ENCODE peak calls at places on chromosomes 3 and 15, in four cellular contexts. One of them, this sample, is unnamed.

GRCh38 chr15:46441294-46442062 is 806.6 kb downstream of the SQOR start:
- DNase-seq in stomach: no peak
- DNase-seq in body of pancreas: no peak
- DNase-seq in sigmoid colon: no peak
- DNase-seq in this sample: no peak

GRCh38 chr3:79461129-79461792 is 306.5 kb downstream of the ROBO1 start:
- DNase-seq in stomach: no peak
- DNase-seq in body of pancreas: no peak
- DNase-seq in sigmoid colon: no peak
- DNase-seq in this sample: no peak

GRCh38 chr3:30228302-30228631 is 378.1 kb upstream of the TGFBR2 start:
- DNase-seq in stomach: no peak
- DNase-seq in body of pancreas: no peak
- DNase-seq in sigmoid colon: no peak
- DNase-seq in this sample: peak

GRCh38 chr15:40756938-40757337 is 1.9 kb upstream of the RMDN3 start:
- DNase-seq in stomach: no peak
- DNase-seq in body of pancreas: no peak
- DNase-seq in sigmoid colon: no peak
- DNase-seq in this sample: no peak

GRCh38 chr3:14374444-14374883 is 27.9 kb upstream of the SLC6A6 start:
- DNase-seq in stomach: no peak
- DNase-seq in body of pancreas: no peak
- DNase-seq in sigmoid colon: no peak
- DNase-seq in this sample: no peak

GRCh38 chr3:129855454-129856419 is 37.8 kb downstream of the TMCC1 start:
- DNase-seq in stomach: no peak
- DNase-seq in body of pancreas: no peak
- DNase-seq in sigmoid colon: no peak
- DNase-seq in this sample: no peak

GRCh38 chr15:57554063-57554820 is 37.5 kb upstream of the MYZAP start:
- DNase-seq in stomach: peak
- DNase-seq in body of pancreas: no peak
- DNase-seq in sigmoid colon: no peak
- DNase-seq in this sample: no peak

GRCh38 chr3:101484805-101485620 is 28.0 kb downstream of the SENP7 start:
- DNase-seq in stomach: no peak
- DNase-seq in body of pancreas: no peak
- DNase-seq in sigmoid colon: no peak
- DNase-seq in this sample: no peak

GRCh38 chr15:77808077-77808476 is 175.4 kb upstream of the LINGO1 start:
- DNase-seq in stomach: no peak
- DNase-seq in body of pancreas: no peak
- DNase-seq in sigmoid colon: no peak
- DNase-seq in this sample: no peak

GRCh38 chr3:11976976-11977375 is 27.2 kb upstream of the SYN2 start:
- DNase-seq in stomach: no peak
- DNase-seq in body of pancreas: no peak
- DNase-seq in sigmoid colon: no peak
- DNase-seq in this sample: no peak

GRCh38 chr3:23461069-23461468 is 257.9 kb downstream of the UBE2E2 start:
- DNase-seq in stomach: no peak
- DNase-seq in body of pancreas: no peak
- DNase-seq in sigmoid colon: no peak
- DNase-seq in this sample: no peak
- H3K4me3 ChIP-seq in stomach: no peak
- H3K4me3 ChIP-seq in body of pancreas: no peak
- H3K4me3 ChIP-seq in sigmoid colon: no peak
- H3K4me3 ChIP-seq in this sample: no peak

DNA sequence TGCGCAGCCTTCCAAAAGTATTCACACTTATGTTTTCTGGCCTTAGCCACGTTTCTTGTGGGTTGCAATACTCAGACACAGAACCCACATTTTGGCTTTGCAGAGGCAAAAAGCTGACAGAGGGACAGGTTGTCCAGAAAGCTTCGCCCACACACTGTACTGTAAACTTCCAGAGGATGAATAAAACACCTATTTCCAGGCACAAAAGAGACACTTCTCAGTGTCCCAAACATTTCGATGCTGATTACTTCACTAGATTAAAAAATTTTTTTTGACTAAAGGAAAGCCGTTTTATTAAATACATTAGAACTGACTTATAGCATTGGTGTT is 28.0 kb upstream of the KCTD6 start:
- DNase-seq in stomach: no peak
- DNase-seq in body of pancreas: no peak
- DNase-seq in sigmoid colon: no peak
- DNase-seq in this sample: no peak
- TF ChIP-seq CTCF in stomach: no peak
- TF ChIP-seq CTCF in body of pancreas: no peak
- TF ChIP-seq CTCF in sigmoid colon: no peak
- TF ChIP-seq CTCF in this sample: no peak

GRCh38 chr3:164479406-164479805 is 598.9 kb downstream of the SI start:
- DNase-seq in stomach: no peak
- DNase-seq in body of pancreas: no peak
- DNase-seq in sigmoid colon: no peak
- DNase-seq in this sample: no peak

GRCh38 chr3:164478323-164478722 is 600.0 kb downstream of the SI start:
- DNase-seq in stomach: no peak
- DNase-seq in body of pancreas: no peak
- DNase-seq in sigmoid colon: no peak
- DNase-seq in this sample: no peak

GRCh38 chr3:164476631-164477030 is 601.7 kb downstream of the SI start:
- DNase-seq in stomach: no peak
- DNase-seq in body of pancreas: no peak
- DNase-seq in sigmoid colon: no peak
- DNase-seq in this sample: no peak

GRCh38 chr3:164479978-164480377 is 598.3 kb downstream of the SI start:
- DNase-seq in stomach: no peak
- DNase-seq in body of pancreas: no peak
- DNase-seq in sigmoid colon: no peak
- DNase-seq in this sample: no peak

GRCh38 chr3:164477403-164477802 is 600.9 kb downstream of the SI start:
- DNase-seq in stomach: no peak
- DNase-seq in body of pancreas: no peak
- DNase-seq in sigmoid colon: no peak
- DNase-seq in this sample: no peak
- TF ChIP-seq POLR2A in stomach: no peak
- TF ChIP-seq POLR2A in body of pancreas: no peak
- TF ChIP-seq POLR2A in sigmoid colon: no peak
- TF ChIP-seq POLR2A in this sample: no peak

DNA sequence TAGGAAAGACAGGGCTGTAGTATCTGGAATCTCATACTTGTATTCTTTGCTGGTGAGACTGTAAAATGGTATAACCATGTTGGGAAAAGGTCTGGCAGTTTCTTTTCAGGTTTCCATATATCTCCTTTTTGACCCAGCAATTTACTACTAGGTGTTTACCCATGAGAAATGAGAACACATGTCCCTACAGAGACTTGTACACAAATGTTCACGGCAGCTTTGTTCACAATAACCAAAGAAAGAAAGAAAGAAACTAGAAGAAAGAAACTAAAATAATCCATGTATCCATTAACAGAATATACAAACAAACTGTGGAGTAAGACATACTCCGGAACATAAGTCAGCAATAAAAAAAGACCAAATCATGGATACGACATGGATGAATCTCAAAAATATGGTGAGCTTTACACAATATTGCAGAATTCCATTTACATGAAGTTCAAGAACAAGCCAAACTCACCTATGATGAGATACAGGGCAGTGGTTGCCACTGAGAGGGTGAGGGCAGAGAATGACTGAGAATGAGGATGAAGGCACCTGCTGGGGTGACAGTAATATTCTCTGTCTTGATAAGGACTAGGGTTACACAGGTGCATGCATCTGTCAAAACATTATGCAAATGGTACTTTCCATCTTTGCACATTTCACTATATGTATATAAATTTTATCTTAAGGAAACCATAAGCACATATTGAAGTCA is 2.7 kb downstream of the RFTN1 start:
- DNase-seq in stomach: no peak
- DNase-seq in body of pancreas: no peak
- DNase-seq in sigmoid colon: no peak
- DNase-seq in this sample: no peak
- H3K4me3 ChIP-seq in stomach: no peak
- H3K4me3 ChIP-seq in body of pancreas: no peak
- H3K4me3 ChIP-seq in sigmoid colon: no peak
- H3K4me3 ChIP-seq in this sample: no peak

GRCh38 chr15:60221356-60221755 is 176.4 kb downstream of the ANXA2 start:
- DNase-seq in stomach: no peak
- DNase-seq in body of pancreas: no peak
- DNase-seq in sigmoid colon: no peak
- DNase-seq in this sample: no peak
- TF ChIP-seq CTCF in stomach: no peak
- TF ChIP-seq CTCF in body of pancreas: no peak
- TF ChIP-seq CTCF in sigmoid colon: no peak
- TF ChIP-seq CTCF in this sample: no peak

GRCh38 chr3:43497405-43497804 is 124.4 kb downstream of the ANO10 start:
- DNase-seq in stomach: no peak
- DNase-seq in body of pancreas: no peak
- DNase-seq in sigmoid colon: no peak
- DNase-seq in this sample: no peak

GRCh38 chr3:43497905-43498365 is 123.9 kb downstream of the ANO10 start:
- DNase-seq in stomach: no peak
- DNase-seq in body of pancreas: no peak
- DNase-seq in sigmoid colon: no peak
- DNase-seq in this sample: no peak

GRCh38 chr3:43499256-43499655 is 122.6 kb downstream of the ANO10 start:
- DNase-seq in stomach: no peak
- DNase-seq in body of pancreas: peak
- DNase-seq in sigmoid colon: no peak
- DNase-seq in this sample: no peak

GRCh38 chr3:43496740-43497375 is 125.0 kb downstream of the ANO10 start:
- DNase-seq in stomach: no peak
- DNase-seq in body of pancreas: no peak
- DNase-seq in sigmoid colon: no peak
- DNase-seq in this sample: no peak
- TF ChIP-seq POLR2A in stomach: no peak
- TF ChIP-seq POLR2A in body of pancreas: no peak
- TF ChIP-seq POLR2A in sigmoid colon: no peak
- TF ChIP-seq POLR2A in this sample: no peak

DNA sequence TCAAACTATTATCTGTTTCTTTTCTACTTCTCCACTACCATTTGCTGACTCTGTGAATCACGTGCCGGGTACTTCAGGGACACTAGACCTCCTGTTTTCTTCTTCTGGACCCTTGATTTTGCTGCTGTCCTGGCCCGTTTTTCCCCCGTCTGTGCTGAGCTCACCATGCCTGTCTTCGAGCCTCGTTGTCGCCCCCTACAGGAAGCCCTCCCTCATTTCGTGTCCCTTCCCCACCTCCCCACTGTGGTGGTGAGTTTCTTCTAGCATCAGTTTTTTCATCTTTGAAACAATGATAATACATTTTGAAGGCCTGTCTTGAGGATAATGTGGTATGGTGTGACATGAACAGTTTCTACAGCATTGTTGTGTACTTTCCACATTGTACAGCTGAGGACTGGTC is 12.8 kb downstream of the GABRG3 start:
- DNase-seq in stomach: no peak
- DNase-seq in body of pancreas: no peak
- DNase-seq in sigmoid colon: no peak
- DNase-seq in this sample: no peak
- H3K4me3 ChIP-seq in stomach: no peak
- H3K4me3 ChIP-seq in body of pancreas: no peak
- H3K4me3 ChIP-seq in sigmoid colon: no peak
- H3K4me3 ChIP-seq in this sample: no peak

DNA sequence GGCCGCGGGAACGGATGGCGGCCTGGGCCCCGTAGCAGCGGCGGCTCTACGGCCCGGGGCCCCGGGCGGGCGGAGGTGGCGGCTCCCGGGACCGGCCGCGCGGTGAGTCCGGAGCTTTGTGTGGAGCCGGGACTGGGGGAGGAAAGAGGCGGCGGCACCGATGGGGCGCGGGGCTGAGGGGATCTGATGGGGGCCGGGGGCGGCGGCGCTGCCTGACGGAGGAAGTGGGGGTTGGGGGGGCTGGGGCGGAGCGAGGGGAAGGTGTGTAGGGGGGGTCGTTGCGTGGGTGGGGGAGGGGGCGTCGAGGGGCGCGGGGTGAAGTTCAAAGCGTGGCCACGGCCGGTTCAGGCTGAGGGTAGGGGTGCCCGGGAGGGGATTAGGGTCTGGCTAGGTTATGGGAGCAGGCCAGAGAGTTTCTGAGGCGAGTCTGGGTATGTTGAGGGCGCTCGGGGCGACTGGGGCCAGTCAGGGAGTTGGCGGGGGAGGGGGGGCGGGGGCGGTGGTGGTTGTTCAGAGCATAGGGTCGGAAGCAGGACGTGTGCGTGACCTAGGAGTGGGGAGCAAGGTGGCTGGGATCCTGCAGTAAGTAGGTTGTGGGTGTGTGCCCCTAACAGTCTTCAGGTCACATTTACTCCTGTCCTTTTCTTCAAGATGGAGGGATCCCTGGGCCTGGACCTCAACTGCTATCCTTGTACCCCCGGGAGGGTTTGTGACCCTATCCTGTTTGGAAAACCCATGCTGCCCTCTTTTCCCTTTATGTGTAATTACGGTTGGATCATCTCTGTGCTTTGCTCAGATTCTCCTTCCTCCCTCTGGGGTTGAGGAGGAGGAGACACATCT is 579 bp downstream of the ZNF609 start:
- DNase-seq in stomach: no peak
- DNase-seq in body of pancreas: peak
- DNase-seq in sigmoid colon: peak
- DNase-seq in this sample: no peak
- TF ChIP-seq CTCF in stomach: no peak
- TF ChIP-seq CTCF in body of pancreas: no peak
- TF ChIP-seq CTCF in sigmoid colon: no peak
- TF ChIP-seq CTCF in this sample: peak

DNA sequence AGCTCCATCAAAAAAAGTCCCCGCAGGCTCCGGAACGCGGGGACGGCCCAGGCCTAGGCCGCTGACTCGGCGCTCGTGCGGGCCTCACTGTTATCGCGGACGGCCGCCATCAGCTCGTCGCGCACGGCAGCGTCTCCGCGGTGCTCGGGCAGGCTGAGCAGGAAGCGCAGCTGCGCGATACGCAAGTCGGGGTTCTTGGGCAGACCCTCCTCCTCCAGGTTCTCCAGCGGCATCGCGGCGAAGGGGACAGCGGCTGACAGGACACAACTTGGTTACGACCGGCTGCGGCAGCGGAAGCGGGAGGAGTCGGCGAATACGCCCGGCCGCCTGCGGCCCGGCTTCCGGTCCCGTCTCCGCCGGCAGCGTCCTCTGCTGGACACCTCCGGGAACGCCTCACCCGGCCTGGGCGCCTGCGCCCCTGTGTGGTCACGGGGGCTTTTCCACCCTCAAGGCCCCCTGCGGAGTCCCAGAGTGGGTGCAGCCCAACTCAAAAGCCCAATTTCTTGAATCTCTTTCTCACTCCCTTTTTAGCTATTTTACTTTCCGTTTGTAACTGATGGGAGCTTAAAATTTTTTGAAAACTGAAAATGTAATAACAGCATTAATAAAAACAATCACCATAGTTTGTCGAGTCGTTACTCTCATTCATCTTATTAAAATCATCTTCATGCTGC is at the start of gene PSMD6:
- DNase-seq in stomach: peak
- DNase-seq in body of pancreas: peak
- DNase-seq in sigmoid colon: peak
- DNase-seq in this sample: peak
- TF ChIP-seq POLR2A in stomach: no peak
- TF ChIP-seq POLR2A in body of pancreas: peak
- TF ChIP-seq POLR2A in sigmoid colon: no peak
- TF ChIP-seq POLR2A in this sample: no peak

GRCh38 chr3:172750368-172751187 is at the start of gene ECT2:
- DNase-seq in stomach: peak
- DNase-seq in body of pancreas: peak
- DNase-seq in sigmoid colon: peak
- DNase-seq in this sample: peak
- H3K4me3 ChIP-seq in stomach: peak
- H3K4me3 ChIP-seq in body of pancreas: peak
- H3K4me3 ChIP-seq in sigmoid colon: peak
- H3K4me3 ChIP-seq in this sample: peak

This sample was measured in spleen.